ENCODE peak calls at places on chromosomes 11 and 22, in eight cellular contexts. One of them, this sample, is unnamed.

GRCh38 chr11:11389238-11389637 is 36.2 kb upstream of the CSNK2A3 start:
- DNase-seq in HFF-Myc: no peak
- DNase-seq in H1: no peak
- DNase-seq in stimulated activated CD8-positive, alpha-beta memory T cell treated with anti-CD3 and anti-CD28 coated beads, Interleukin-12 subunit alpha, Interleukin-12 subunit beta, amount 100 ng/mL, for 4 hours: no peak
- DNase-seq in hypothalamus: no peak
- DNase-seq in B cell: no peak
- DNase-seq in choroid plexus epithelial cell: no peak
- DNase-seq in NCI-H2171: no peak
- DNase-seq in this sample: no peak

GRCh38 chr11:8601376-8602133 is 7.5 kb upstream of the STK33 start:
- DNase-seq in B cell: no peak
- DNase-seq in HFF-Myc: no peak
- DNase-seq in stimulated activated CD8-positive, alpha-beta memory T cell treated with anti-CD3 and anti-CD28 coated beads, Interleukin-12 subunit alpha, Interleukin-12 subunit beta, amount 100 ng/mL, for 4 hours: no peak
- DNase-seq in H1: no peak
- DNase-seq in choroid plexus epithelial cell: no peak
- DNase-seq in hypothalamus: no peak
- DNase-seq in NCI-H2171: no peak
- DNase-seq in this sample: no peak

GRCh38 chr22:30206964-30207363 is 39.6 kb downstream of the LIF start:
- DNase-seq in B cell: no peak
- DNase-seq in hypothalamus: no peak
- DNase-seq in stimulated activated CD8-positive, alpha-beta memory T cell treated with anti-CD3 and anti-CD28 coated beads, Interleukin-12 subunit alpha, Interleukin-12 subunit beta, amount 100 ng/mL, for 4 hours: no peak
- DNase-seq in HFF-Myc: peak
- DNase-seq in NCI-H2171: no peak
- DNase-seq in choroid plexus epithelial cell: peak
- DNase-seq in H1: no peak
- DNase-seq in this sample: no peak

GRCh38 chr11:108063410-108063809 is 54.7 kb downstream of the CUL5 start:
- DNase-seq in NCI-H2171: no peak
- DNase-seq in H1: no peak
- DNase-seq in stimulated activated CD8-positive, alpha-beta memory T cell treated with anti-CD3 and anti-CD28 coated beads, Interleukin-12 subunit alpha, Interleukin-12 subunit beta, amount 100 ng/mL, for 4 hours: no peak
- DNase-seq in choroid plexus epithelial cell: no peak
- DNase-seq in HFF-Myc: no peak
- DNase-seq in B cell: no peak
- DNase-seq in hypothalamus: no peak
- DNase-seq in this sample: no peak

GRCh38 chr11:77409046-77409445 is 64.8 kb downstream of the PAK1 start:
- DNase-seq in stimulated activated CD8-positive, alpha-beta memory T cell treated with anti-CD3 and anti-CD28 coated beads, Interleukin-12 subunit alpha, Interleukin-12 subunit beta, amount 100 ng/mL, for 4 hours: no peak
- DNase-seq in B cell: no peak
- DNase-seq in NCI-H2171: no peak
- DNase-seq in hypothalamus: no peak
- DNase-seq in HFF-Myc: no peak
- DNase-seq in H1: no peak
- DNase-seq in choroid plexus epithelial cell: no peak
- DNase-seq in this sample: no peak

GRCh38 chr11:130024356-130024755 is 21.7 kb upstream of the PRDM10 start:
- DNase-seq in H1: no peak
- DNase-seq in stimulated activated CD8-positive, alpha-beta memory T cell treated with anti-CD3 and anti-CD28 coated beads, Interleukin-12 subunit alpha, Interleukin-12 subunit beta, amount 100 ng/mL, for 4 hours: no peak
- DNase-seq in hypothalamus: no peak
- DNase-seq in choroid plexus epithelial cell: no peak
- DNase-seq in NCI-H2171: no peak
- DNase-seq in B cell: no peak
- DNase-seq in HFF-Myc: no peak
- DNase-seq in this sample: no peak

GRCh38 chr11:65862941-65863888 is 3.0 kb downstream of the MUS81 start:
- DNase-seq in B cell: no peak
- DNase-seq in stimulated activated CD8-positive, alpha-beta memory T cell treated with anti-CD3 and anti-CD28 coated beads, Interleukin-12 subunit alpha, Interleukin-12 subunit beta, amount 100 ng/mL, for 4 hours: no peak
- DNase-seq in NCI-H2171: no peak
- DNase-seq in H1: no peak
- DNase-seq in HFF-Myc: no peak
- DNase-seq in hypothalamus: no peak
- DNase-seq in choroid plexus epithelial cell: peak
- DNase-seq in this sample: peak

GRCh38 chr11:63951779-63952536 is 13.2 kb downstream of the NAA40 start:
- DNase-seq in hypothalamus: no peak
- DNase-seq in stimulated activated CD8-positive, alpha-beta memory T cell treated with anti-CD3 and anti-CD28 coated beads, Interleukin-12 subunit alpha, Interleukin-12 subunit beta, amount 100 ng/mL, for 4 hours: no peak
- DNase-seq in choroid plexus epithelial cell: peak
- DNase-seq in NCI-H2171: no peak
- DNase-seq in HFF-Myc: no peak
- DNase-seq in B cell: no peak
- DNase-seq in H1: no peak
- DNase-seq in this sample: no peak

GRCh38 chr11:67629386-67630229 is at the start of gene NUDT8:
- DNase-seq in H1: no peak
- DNase-seq in NCI-H2171: peak
- DNase-seq in hypothalamus: peak
- DNase-seq in HFF-Myc: no peak
- DNase-seq in choroid plexus epithelial cell: peak
- DNase-seq in B cell: peak
- DNase-seq in stimulated activated CD8-positive, alpha-beta memory T cell treated with anti-CD3 and anti-CD28 coated beads, Interleukin-12 subunit alpha, Interleukin-12 subunit beta, amount 100 ng/mL, for 4 hours: peak
- DNase-seq in this sample: peak

GRCh38 chr11:134200688-134201087 is 23.1 kb downstream of the NCAPD3 start:
- DNase-seq in HFF-Myc: no peak
- DNase-seq in hypothalamus: no peak
- DNase-seq in H1: no peak
- DNase-seq in NCI-H2171: no peak
- DNase-seq in choroid plexus epithelial cell: no peak
- DNase-seq in B cell: no peak
- DNase-seq in stimulated activated CD8-positive, alpha-beta memory T cell treated with anti-CD3 and anti-CD28 coated beads, Interleukin-12 subunit alpha, Interleukin-12 subunit beta, amount 100 ng/mL, for 4 hours: no peak
- DNase-seq in this sample: no peak

GRCh38 chr11:74255741-74256369 is 55.6 kb downstream of the P4HA3 start:
- DNase-seq in NCI-H2171: no peak
- DNase-seq in choroid plexus epithelial cell: peak
- DNase-seq in stimulated activated CD8-positive, alpha-beta memory T cell treated with anti-CD3 and anti-CD28 coated beads, Interleukin-12 subunit alpha, Interleukin-12 subunit beta, amount 100 ng/mL, for 4 hours: no peak
- DNase-seq in HFF-Myc: peak
- DNase-seq in B cell: peak
- DNase-seq in hypothalamus: no peak
- DNase-seq in H1: peak
- DNase-seq in this sample: peak

GRCh38 chr11:4019891-4020290 is 74.7 kb upstream of the RRM1 start:
- DNase-seq in H1: no peak
- DNase-seq in choroid plexus epithelial cell: no peak
- DNase-seq in B cell: no peak
- DNase-seq in stimulated activated CD8-positive, alpha-beta memory T cell treated with anti-CD3 and anti-CD28 coated beads, Interleukin-12 subunit alpha, Interleukin-12 subunit beta, amount 100 ng/mL, for 4 hours: no peak
- DNase-seq in NCI-H2171: no peak
- DNase-seq in HFF-Myc: no peak
- DNase-seq in hypothalamus: no peak
- DNase-seq in this sample: no peak

GRCh38 chr11:34682822-34683221 is 61.9 kb downstream of the EHF start:
- DNase-seq in B cell: no peak
- DNase-seq in NCI-H2171: no peak
- DNase-seq in H1: no peak
- DNase-seq in choroid plexus epithelial cell: no peak
- DNase-seq in HFF-Myc: peak
- DNase-seq in hypothalamus: no peak
- DNase-seq in stimulated activated CD8-positive, alpha-beta memory T cell treated with anti-CD3 and anti-CD28 coated beads, Interleukin-12 subunit alpha, Interleukin-12 subunit beta, amount 100 ng/mL, for 4 hours: no peak
- DNase-seq in this sample: no peak

GRCh38 chr22:23181763-23182288 is 1.5 kb downstream of the BCR start:
- DNase-seq in stimulated activated CD8-positive, alpha-beta memory T cell treated with anti-CD3 and anti-CD28 coated beads, Interleukin-12 subunit alpha, Interleukin-12 subunit beta, amount 100 ng/mL, for 4 hours: no peak
- DNase-seq in hypothalamus: no peak
- DNase-seq in H1: no peak
- DNase-seq in HFF-Myc: no peak
- DNase-seq in NCI-H2171: no peak
- DNase-seq in choroid plexus epithelial cell: no peak
- DNase-seq in B cell: peak
- DNase-seq in this sample: no peak

This sample was measured in endothelial cell.